ENCODE peak calls at places on chromosome 14, in five cellular contexts. One of them, this sample, is unnamed.

GRCh38 chr14:56394826-56395543 is 184.6 kb upstream of the TMEM260 start:
- DNase-seq in thyroid gland: no peak
- DNase-seq in IMR-90: no peak
- DNase-seq in GM23338: peak
- DNase-seq in psoas muscle: no peak
- DNase-seq in this sample: no peak

GRCh38 chr14:51884086-51884927 is 23.9 kb downstream of the GNG2 start:
- DNase-seq in thyroid gland: no peak
- DNase-seq in IMR-90: peak
- DNase-seq in GM23338: no peak
- DNase-seq in psoas muscle: no peak
- DNase-seq in this sample: peak

GRCh38 chr14:102504302-102504950 is 5.2 kb downstream of the ANKRD9 start:
- DNase-seq in thyroid gland: no peak
- DNase-seq in IMR-90: no peak
- DNase-seq in GM23338: no peak
- DNase-seq in psoas muscle: no peak
- DNase-seq in this sample: no peak

GRCh38 chr14:72559227-72559626 is 334.7 kb downstream of the DPF3 start:
- DNase-seq in thyroid gland: no peak
- DNase-seq in IMR-90: no peak
- DNase-seq in GM23338: no peak
- DNase-seq in psoas muscle: no peak
- DNase-seq in this sample: no peak

GRCh38 chr14:75877292-75877691 is 104.5 kb downstream of the TGFB3 start:
- DNase-seq in thyroid gland: no peak
- DNase-seq in IMR-90: peak
- DNase-seq in GM23338: no peak
- DNase-seq in psoas muscle: no peak
- DNase-seq in this sample: peak

GRCh38 chr14:77375164-77375950 is 1.5 kb downstream of the TMED8 start:
- DNase-seq in thyroid gland: no peak
- DNase-seq in IMR-90: no peak
- DNase-seq in GM23338: no peak
- DNase-seq in psoas muscle: no peak
- DNase-seq in this sample: no peak

GRCh38 chr14:92924247-92924646 is 1.3 kb downstream of the CHGA start:
- DNase-seq in thyroid gland: no peak
- DNase-seq in IMR-90: no peak
- DNase-seq in GM23338: peak
- DNase-seq in psoas muscle: no peak
- DNase-seq in this sample: no peak

GRCh38 chr14:102250636-102251035 is 54.3 kb downstream of the MOK start:
- DNase-seq in thyroid gland: no peak
- DNase-seq in IMR-90: no peak
- DNase-seq in GM23338: no peak
- DNase-seq in psoas muscle: no peak
- DNase-seq in this sample: no peak

GRCh38 chr14:38578278-38578681 is 322.4 kb upstream of the CLEC14A start:
- DNase-seq in thyroid gland: no peak
- DNase-seq in IMR-90: no peak
- DNase-seq in GM23338: no peak
- DNase-seq in psoas muscle: no peak
- DNase-seq in this sample: peak

GRCh38 chr14:72318648-72319047 is 386.4 kb downstream of the RGS6 start:
- DNase-seq in thyroid gland: no peak
- DNase-seq in IMR-90: no peak
- DNase-seq in GM23338: no peak
- DNase-seq in psoas muscle: no peak
- DNase-seq in this sample: no peak

GRCh38 chr14:92625213-92625612 is 111.6 kb downstream of the RIN3 start:
- DNase-seq in thyroid gland: no peak
- DNase-seq in IMR-90: peak
- DNase-seq in GM23338: no peak
- DNase-seq in psoas muscle: no peak
- DNase-seq in this sample: peak

GRCh38 chr14:92459479-92460421 is 53.8 kb upstream of the RIN3 start:
- DNase-seq in thyroid gland: no peak
- DNase-seq in IMR-90: no peak
- DNase-seq in GM23338: no peak
- DNase-seq in psoas muscle: no peak
- DNase-seq in this sample: no peak

GRCh38 chr14:100714205-100714781 is 12.4 kb upstream of the DLK1 start:
- DNase-seq in thyroid gland: peak
- DNase-seq in IMR-90: no peak
- DNase-seq in GM23338: no peak
- DNase-seq in psoas muscle: no peak
- DNase-seq in this sample: no peak

GRCh38 chr14:69363964-69364363 is 34.1 kb downstream of the ERH start:
- DNase-seq in thyroid gland: no peak
- DNase-seq in IMR-90: no peak
- DNase-seq in GM23338: no peak
- DNase-seq in psoas muscle: no peak
- DNase-seq in this sample: no peak

GRCh38 chr14:102817942-102818940 is 41.0 kb downstream of the TRAF3 start:
- DNase-seq in thyroid gland: peak
- DNase-seq in IMR-90: peak
- DNase-seq in GM23338: no peak
- DNase-seq in psoas muscle: no peak
- DNase-seq in this sample: peak

GRCh38 chr14:56555921-56556570 is 23.6 kb upstream of the TMEM260 start:
- DNase-seq in thyroid gland: no peak
- DNase-seq in IMR-90: peak
- DNase-seq in GM23338: peak
- DNase-seq in psoas muscle: no peak
- DNase-seq in this sample: peak

GRCh38 chr14:75794615-75795038 is 133.6 kb downstream of the TTLL5 start:
- DNase-seq in thyroid gland: no peak
- DNase-seq in IMR-90: peak
- DNase-seq in GM23338: peak
- DNase-seq in psoas muscle: no peak
- DNase-seq in this sample: peak

GRCh38 chr14:54760866-54761265 is 141.8 kb downstream of the GCH1 start:
- DNase-seq in thyroid gland: peak
- DNase-seq in IMR-90: no peak
- DNase-seq in GM23338: no peak
- DNase-seq in psoas muscle: no peak
- DNase-seq in this sample: no peak

GRCh38 chr14:23009939-23010718 is at the start of gene C14orf93:
- DNase-seq in thyroid gland: peak
- DNase-seq in IMR-90: peak
- DNase-seq in GM23338: peak
- DNase-seq in psoas muscle: peak
- DNase-seq in this sample: peak

GRCh38 chr14:75826599-75826998 is 155.2 kb downstream of the TGFB3 start:
- DNase-seq in thyroid gland: no peak
- DNase-seq in IMR-90: peak
- DNase-seq in GM23338: no peak
- DNase-seq in psoas muscle: no peak
- DNase-seq in this sample: no peak

GRCh38 chr14:73394317-73394716 is 64.0 kb downstream of the NUMB start:
- DNase-seq in thyroid gland: peak
- DNase-seq in IMR-90: no peak
- DNase-seq in GM23338: no peak
- DNase-seq in psoas muscle: no peak
- DNase-seq in this sample: no peak

GRCh38 chr14:94005324-94005723 is 8.2 kb downstream of the CCDC197 start:
- DNase-seq in thyroid gland: no peak
- DNase-seq in IMR-90: no peak
- DNase-seq in GM23338: peak
- DNase-seq in psoas muscle: no peak
- DNase-seq in this sample: no peak

GRCh38 chr14:99357151-99357550 is 85.2 kb upstream of the BCL11B start:
- DNase-seq in thyroid gland: no peak
- DNase-seq in IMR-90: no peak
- DNase-seq in GM23338: no peak
- DNase-seq in psoas muscle: no peak
- DNase-seq in this sample: no peak

GRCh38 chr14:54169254-54169924 is 212.8 kb upstream of the BMP4 start:
- DNase-seq in thyroid gland: no peak
- DNase-seq in IMR-90: peak
- DNase-seq in GM23338: no peak
- DNase-seq in psoas muscle: no peak
- DNase-seq in this sample: peak

GRCh38 chr14:96497586-96497985 is 4.6 kb upstream of the PAPOLA start:
- DNase-seq in thyroid gland: no peak
- DNase-seq in IMR-90: no peak
- DNase-seq in GM23338: no peak
- DNase-seq in psoas muscle: no peak
- DNase-seq in this sample: no peak

GRCh38 chr14:96501383-96501745 is 818 bp upstream of the PAPOLA start:
- DNase-seq in thyroid gland: no peak
- DNase-seq in IMR-90: no peak
- DNase-seq in GM23338: no peak
- DNase-seq in psoas muscle: no peak
- DNase-seq in this sample: no peak

GRCh38 chr14:96502621-96503251 is 554 bp downstream of the PAPOLA start:
- DNase-seq in thyroid gland: peak
- DNase-seq in IMR-90: peak
- DNase-seq in GM23338: peak
- DNase-seq in psoas muscle: peak
- DNase-seq in this sample: peak

GRCh38 chr14:96497087-96497486 is 5.1 kb upstream of the PAPOLA start:
- DNase-seq in thyroid gland: no peak
- DNase-seq in IMR-90: no peak
- DNase-seq in GM23338: no peak
- DNase-seq in psoas muscle: no peak
- DNase-seq in this sample: no peak

DNA sequence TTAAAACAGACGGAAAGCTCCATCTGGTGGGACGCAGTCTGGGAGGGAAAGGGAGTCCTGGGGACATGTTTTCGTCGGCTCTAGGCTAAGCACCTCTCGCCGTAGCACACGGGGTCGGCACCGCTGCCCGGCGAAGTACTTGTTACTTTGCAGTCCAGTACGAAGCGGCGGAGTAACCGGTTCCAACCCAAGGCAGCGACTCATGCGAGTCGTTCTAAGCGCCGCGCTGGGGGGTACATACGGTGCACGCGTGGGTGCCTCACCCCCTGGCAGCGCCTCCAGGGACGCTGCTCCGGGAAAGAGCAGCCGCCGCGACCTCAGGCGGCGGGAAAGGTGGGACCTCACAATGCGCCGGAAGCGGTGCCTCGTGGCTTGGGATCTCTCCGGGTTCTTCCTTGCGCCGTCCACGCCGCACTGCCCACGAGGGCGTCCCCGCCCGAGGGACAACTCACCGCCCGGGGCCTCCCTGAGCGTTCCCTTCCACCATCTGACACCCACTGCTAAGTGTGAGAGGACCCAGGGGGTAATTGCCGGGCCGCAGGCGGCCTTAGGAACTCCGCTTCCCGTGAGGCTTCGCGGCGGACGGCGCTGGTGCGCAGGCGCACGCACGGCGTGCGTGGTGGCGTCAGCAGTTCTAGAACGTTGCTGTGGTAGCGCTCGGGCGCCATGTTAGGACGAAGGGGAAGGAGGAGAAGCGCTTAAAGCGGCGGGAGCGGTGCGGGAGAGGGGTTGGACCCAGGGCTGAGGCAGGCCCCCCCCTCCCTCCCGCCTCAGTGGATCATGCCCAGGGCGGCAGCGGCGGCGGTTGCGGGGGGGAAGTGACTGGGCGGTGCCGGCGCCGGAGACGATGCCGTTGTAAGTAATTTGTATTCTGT is at the start of gene PAPOLA:
- DNase-seq in thyroid gland: peak
- DNase-seq in IMR-90: peak
- DNase-seq in GM23338: peak
- DNase-seq in psoas muscle: peak
- DNase-seq in this sample: peak
- TF ChIP-seq CTCF in thyroid gland: no peak
- TF ChIP-seq CTCF in IMR-90: peak
- TF ChIP-seq CTCF in GM23338: peak
- TF ChIP-seq CTCF in psoas muscle: peak
- TF ChIP-seq CTCF in this sample: no peak

GRCh38 chr14:63759454-63759853 is 31.6 kb upstream of the SGPP1 start:
- DNase-seq in thyroid gland: no peak
- DNase-seq in IMR-90: peak
- DNase-seq in GM23338: no peak
- DNase-seq in psoas muscle: no peak
- DNase-seq in this sample: peak
- H3K4me3 ChIP-seq in thyroid gland: no peak
- H3K4me3 ChIP-seq in IMR-90: no peak
- H3K4me3 ChIP-seq in GM23338: no peak
- H3K4me3 ChIP-seq in psoas muscle: no peak
- H3K4me3 ChIP-seq in this sample: no peak

GRCh38 chr14:24094839-24095195 is 706 bp downstream of the PCK2 start:
- DNase-seq in thyroid gland: no peak
- DNase-seq in IMR-90: no peak
- DNase-seq in GM23338: peak
- DNase-seq in psoas muscle: no peak
- DNase-seq in this sample: peak

GRCh38 chr14:24095196-24096068 is 1.3 kb downstream of the PCK2 start:
- DNase-seq in thyroid gland: peak
- DNase-seq in IMR-90: peak
- DNase-seq in GM23338: peak
- DNase-seq in psoas muscle: peak
- DNase-seq in this sample: peak

GRCh38 chr14:24092110-24092959 is 1.8 kb upstream of the PCK2 start:
- DNase-seq in thyroid gland: no peak
- DNase-seq in IMR-90: no peak
- DNase-seq in GM23338: no peak
- DNase-seq in psoas muscle: no peak
- DNase-seq in this sample: peak

GRCh38 chr14:24092960-24093900 is 881 bp upstream of the PCK2 start:
- DNase-seq in thyroid gland: peak
- DNase-seq in IMR-90: no peak
- DNase-seq in GM23338: no peak
- DNase-seq in psoas muscle: no peak
- DNase-seq in this sample: no peak

GRCh38 chr14:24093901-24094838 is at the start of gene PCK2:
- DNase-seq in thyroid gland: peak
- DNase-seq in IMR-90: peak
- DNase-seq in GM23338: peak
- DNase-seq in psoas muscle: peak
- DNase-seq in this sample: peak
- TF ChIP-seq CTCF in thyroid gland: peak
- TF ChIP-seq CTCF in IMR-90: peak
- TF ChIP-seq CTCF in GM23338: no peak
- TF ChIP-seq CTCF in psoas muscle: no peak
- TF ChIP-seq CTCF in this sample: no peak

GRCh38 chr14:34733245-34733644 is 18.9 kb upstream of the CFL2 start:
- DNase-seq in thyroid gland: no peak
- DNase-seq in IMR-90: peak
- DNase-seq in GM23338: no peak
- DNase-seq in psoas muscle: no peak
- DNase-seq in this sample: peak
- H3K4me3 ChIP-seq in thyroid gland: no peak
- H3K4me3 ChIP-seq in IMR-90: no peak
- H3K4me3 ChIP-seq in GM23338: no peak
- H3K4me3 ChIP-seq in psoas muscle: no peak
- H3K4me3 ChIP-seq in this sample: no peak